ENCODE peak calls at places on chromosomes 6 and 20, in eight cellular contexts. M is fibroblast of villous mesenchyme, O is progenitor cell of endocrine pancreas, Q is OCI-LY7, A is HFFc6, F is GM13977, V is HCT116, B is activated B cell treated with CpG ODN at 0.5 μM for 24 hours. T is an unnamed sample.

GRCh38 chr6:84791233-84791632 is 26.8 kb upstream of the TBX18 start:
- DNase-seq in V (no peak), F (no peak), O (no peak), Q (no peak), B (no peak), A (no peak), M (peak), T (peak)

GRCh38 chr20:39424923-39425678 is 463.0 kb downstream of the DHX35 start:
- DNase-seq in B (no peak), F (no peak), O (no peak), V (no peak), A (no peak), Q (no peak), M (no peak), T (no peak)

GRCh38 chr20:64188682-64189529 is 24.7 kb downstream of the MYT1 start:
- DNase-seq in F (no peak), M (peak), O (peak), A (peak), Q (no peak), V (peak), B (no peak), T (peak)

GRCh38 chr20:46557231-46557956 is 6.9 kb upstream of the OCSTAMP start:
- DNase-seq in Q (no peak), V (no peak), M (peak), B (no peak), O (no peak), A (peak), F (no peak), T (peak)

GRCh38 chr6:163367388-163368183 is 46.9 kb upstream of the QKI start:
- DNase-seq in B (no peak), O (no peak), A (no peak), F (no peak), Q (no peak), V (no peak), M (no peak), T (no peak)

GRCh38 chr20:46093531-46093930 is 3.8 kb upstream of the NCOA5 start:
- DNase-seq in O (no peak), A (no peak), V (no peak), F (no peak), M (no peak), B (no peak), Q (no peak), T (no peak)

GRCh38 chr6:167079853-167080297 is 43.0 kb upstream of the CCR6 start:
- DNase-seq in F (peak), M (no peak), A (no peak), O (no peak), Q (peak), V (no peak), B (peak), T (no peak)

GRCh38 chr6:42423244-42423643 is 28.5 kb downstream of the TRERF1 start:
- DNase-seq in A (no peak), V (no peak), Q (no peak), F (peak), M (no peak), O (no peak), B (no peak), T (no peak)

GRCh38 chr6:113762611-113763010 is 94.5 kb upstream of the MARCKS start:
- DNase-seq in F (no peak), B (no peak), A (no peak), O (no peak), M (no peak), Q (no peak), V (no peak), T (no peak)

GRCh38 chr6:143536461-143536865 is 24.9 kb upstream of the FUCA2 start:
- DNase-seq in V (no peak), B (peak), Q (peak), A (peak), M (peak), F (no peak), O (peak), T (peak)

GRCh38 chr6:23365732-23366131 is 760.3 kb upstream of the NRSN1 start:
- DNase-seq in Q (no peak), V (no peak), M (no peak), B (no peak), A (no peak), F (no peak), O (no peak), T (no peak)

GRCh38 chr6:108203189-108204119 is 37.6 kb downstream of the NR2E1 start:
- DNase-seq in A (no peak), V (no peak), O (no peak), Q (no peak), M (no peak), F (peak), B (no peak), T (no peak)

GRCh38 chr20:3706774-3707507 is 5.5 kb downstream of the SIGLEC1 start:
- DNase-seq in Q (no peak), B (no peak), F (no peak), O (no peak), A (peak), M (no peak), V (no peak), T (peak)

GRCh38 chr6:73028124-73028766 is 197.1 kb downstream of the KHDC1L start:
- DNase-seq in A (no peak), M (no peak), O (no peak), F (no peak), Q (no peak), V (no peak), B (no peak), T (no peak)

GRCh38 chr6:53494076-53494475 is 50.8 kb downstream of the GCLC start:
- DNase-seq in V (no peak), Q (no peak), A (no peak), O (no peak), M (no peak), B (no peak), F (no peak), T (no peak)

GRCh38 chr6:3259491-3259958 is 778 bp downstream of the PSMG4 start:
- DNase-seq in A (peak), F (peak), M (peak), Q (peak), O (no peak), V (no peak), B (no peak), T (peak)

GRCh38 chr6:121600389-121601233 is 165.2 kb downstream of the GJA1 start:
- DNase-seq in A (no peak), V (no peak), M (peak), F (no peak), B (no peak), Q (no peak), O (no peak), T (no peak)

GRCh38 chr6:85372188-85372914 is 77.5 kb upstream of the NT5E start:
- DNase-seq in B (no peak), F (no peak), V (no peak), Q (no peak), O (no peak), A (no peak), M (no peak), T (no peak)

GRCh38 chr6:157981132-157981394 is 600 bp upstream of the SYNJ2 start:
- DNase-seq in Q (no peak), B (no peak), O (no peak), A (no peak), F (no peak), V (no peak), M (no peak), T (no peak)

GRCh38 chr20:46206025-46206424 is 87.9 kb downstream of the CD40 start:
- DNase-seq in Q (no peak), A (peak), M (peak), O (no peak), B (no peak), F (peak), V (no peak), T (peak)

GRCh38 chr6:151001387-151002063 is 136.0 kb downstream of the MTHFD1L start:
- DNase-seq in V (no peak), F (peak), Q (no peak), O (no peak), B (no peak), M (no peak), A (no peak), T (no peak)

GRCh38 chr6:24537771-24538385 is 43.1 kb downstream of the ALDH5A1 start:
- DNase-seq in F (no peak), B (no peak), V (no peak), M (no peak), Q (no peak), O (no peak), A (peak), T (no peak)

GRCh38 chr20:7571521-7572065 is 368.7 kb downstream of the HAO1 start:
- DNase-seq in Q (no peak), A (no peak), M (peak), B (no peak), O (no peak), V (no peak), F (no peak), T (no peak)

GRCh38 chr6:158869010-158869603 is 49.9 kb upstream of the EZR start:
- DNase-seq in A (no peak), F (no peak), V (peak), M (no peak), Q (peak), B (no peak), O (no peak), T (no peak)

GRCh38 chr6:148868314-148868713 is 121.5 kb downstream of the UST start:
- DNase-seq in B (no peak), M (peak), F (no peak), A (peak), O (no peak), V (no peak), Q (no peak), T (peak)

GRCh38 chr6:3523288-3523670 is 66.4 kb upstream of the SLC22A23 start:
- DNase-seq in F (no peak), V (no peak), A (no peak), M (no peak), O (no peak), B (no peak), Q (no peak), T (peak)

GRCh38 chr6:36984581-36985383 is 1.2 kb downstream of the MTCH1 start:
- DNase-seq in B (no peak), Q (no peak), F (peak), V (peak), A (peak), M (peak), O (no peak), T (no peak)

GRCh38 chr6:9224539-9224938 is 789.2 kb upstream of the SLC35B3 start:
- DNase-seq in M (no peak), A (peak), O (no peak), F (no peak), Q (no peak), B (no peak), V (no peak), T (peak)

GRCh38 chr6:137894779-137895385 is 27.8 kb downstream of the TNFAIP3 start:
- DNase-seq in B (no peak), Q (no peak), O (no peak), V (no peak), A (peak), F (no peak), M (no peak), T (no peak)

GRCh38 chr20:1417273-1417672 is 24.4 kb upstream of the FKBP1A start:
- DNase-seq in O (no peak), M (peak), V (peak), A (peak), Q (no peak), B (no peak), F (no peak), T (peak)

GRCh38 chr20:35991142-35991771 is 22.9 kb downstream of the CNBD2 start:
- DNase-seq in O (no peak), F (no peak), M (peak), B (no peak), Q (peak), A (peak), V (peak), T (peak)

GRCh38 chr6:130920969-130921368 is 93.8 kb downstream of the SMLR1 start:
- DNase-seq in B (no peak), M (no peak), F (no peak), Q (no peak), A (no peak), O (no peak), V (no peak), T (no peak)

DNA sequence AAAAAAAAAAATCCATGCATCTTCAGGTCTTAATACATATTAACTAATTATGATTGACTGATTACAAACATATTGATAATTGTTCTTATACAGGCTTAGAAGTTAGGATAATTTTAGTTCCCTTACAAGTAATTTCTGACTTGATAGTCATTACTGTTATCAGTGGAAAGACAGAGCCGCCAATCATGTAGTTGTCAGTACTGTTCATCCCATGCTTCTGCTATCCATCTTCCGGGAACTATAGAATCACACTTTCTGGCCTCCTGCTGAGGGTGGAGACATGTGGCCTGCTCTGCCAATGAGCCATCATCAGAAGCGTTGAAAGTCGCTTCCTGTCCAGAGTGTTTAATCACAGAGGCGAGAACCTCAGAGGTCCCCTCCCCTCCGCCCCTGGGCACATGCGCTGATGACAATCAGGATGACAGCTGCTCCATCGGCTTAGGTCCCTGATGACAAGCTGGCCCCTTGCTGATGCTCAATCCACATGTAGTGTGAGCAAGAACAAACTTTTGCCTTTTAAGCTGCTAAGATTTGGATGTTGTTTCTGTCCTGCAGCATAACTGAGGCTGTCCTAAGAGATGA is 3.0 kb downstream of the DDO start:
- DNase-seq in M (no peak), A (no peak), O (no peak), F (no peak), Q (no peak), V (no peak), B (no peak), T (no peak)
- TF ChIP-seq CTCF in M (no peak), A (no peak), O (no peak), F (no peak), Q (no peak), V (no peak), B (no peak), T (no peak)

DNA sequence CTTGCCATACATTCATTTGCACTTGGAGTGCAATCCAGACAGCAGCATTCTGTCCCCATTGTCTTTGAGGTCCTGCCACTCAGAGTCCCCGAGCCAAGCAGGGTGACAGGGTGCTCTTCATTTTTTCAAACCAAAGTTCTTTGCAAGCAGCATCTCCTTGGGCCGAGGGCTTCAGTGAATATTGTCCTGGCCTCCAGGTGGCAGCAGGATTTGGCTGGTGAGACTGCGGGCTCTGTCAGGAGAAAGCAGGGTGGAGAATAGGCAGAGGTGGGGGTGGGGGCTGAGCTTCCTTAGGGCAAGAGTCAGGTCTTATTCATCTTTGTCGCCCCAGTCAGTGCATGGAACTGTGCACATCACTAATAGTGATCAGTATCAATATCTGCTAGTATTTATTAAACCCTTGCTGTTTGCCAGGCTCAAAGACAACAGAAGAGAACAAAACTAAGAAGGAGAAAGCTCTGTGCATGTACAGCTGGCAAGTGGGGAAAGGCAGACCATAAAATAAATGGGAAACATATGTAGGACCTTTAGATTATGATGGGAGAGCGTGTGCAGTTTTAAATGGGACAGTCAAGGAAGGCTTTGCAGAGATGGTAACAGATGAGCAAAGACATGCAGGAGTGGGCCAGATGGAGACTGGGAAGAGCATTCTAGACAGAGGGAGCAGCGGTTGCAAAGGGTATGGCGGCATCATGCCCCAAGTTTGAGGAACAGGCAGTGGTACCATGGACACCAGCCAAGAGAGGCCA is 260.2 kb downstream of the NRN1 start:
- DNase-seq in Q (no peak), B (no peak), M (no peak), F (no peak), V (no peak), A (no peak), O (no peak), T (no peak)
- TF ChIP-seq CTCF in Q (peak), B (no peak), M (peak), F (peak), V (peak), A (peak), O (peak), T (no peak)

GRCh38 chr6:21808045-21808470 is 214.5 kb downstream of the SOX4 start:
- DNase-seq in O (no peak), A (peak), M (peak), Q (no peak), B (no peak), V (no peak), F (no peak), T (peak)
- TF ChIP-seq CTCF in O (no peak), A (no peak), M (no peak), Q (no peak), B (no peak), V (no peak), F (no peak), T (no peak)

GRCh38 chr6:33384581-33385020 is 7.0 kb upstream of the KIFC1 start:
- DNase-seq in A (peak), F (no peak), Q (no peak), V (peak), B (no peak), M (peak), O (no peak), T (peak)
- TF ChIP-seq CTCF in A (peak), F (no peak), Q (peak), V (peak), B (no peak), M (peak), O (peak), T (peak)

DNA sequence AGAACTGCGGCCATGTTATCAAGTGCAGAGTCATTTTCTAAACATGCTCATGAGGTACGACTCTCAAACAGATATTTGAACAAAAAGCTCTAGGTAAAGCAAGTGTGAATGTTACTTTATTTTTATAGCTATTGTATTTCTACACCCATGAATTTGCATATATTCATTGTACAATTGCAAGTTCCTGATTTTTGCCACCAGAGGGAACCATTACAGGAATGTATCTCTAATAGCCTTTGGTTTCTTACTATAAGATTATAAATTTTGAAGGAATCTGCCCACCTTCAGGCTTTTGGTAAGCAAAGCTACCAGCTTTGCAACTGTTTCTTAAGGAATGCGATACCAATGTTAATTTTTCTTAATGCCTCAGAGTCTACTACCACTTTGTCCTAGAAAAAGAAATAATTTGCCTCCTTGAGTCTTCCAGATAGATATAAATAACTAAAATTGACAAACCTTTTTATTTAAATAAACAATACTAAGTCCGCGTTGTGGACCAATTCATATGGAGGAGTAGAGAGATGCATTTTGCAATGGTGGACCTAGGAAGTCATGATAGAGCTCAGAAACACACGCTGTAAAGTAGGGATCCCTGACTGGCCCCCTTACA is 125.4 kb upstream of the SAMD5 start:
- DNase-seq in O (no peak), M (peak), A (peak), V (peak), B (no peak), F (no peak), Q (peak), T (peak)
- TF ChIP-seq CTCF in O (peak), M (peak), A (peak), V (peak), B (no peak), F (no peak), Q (peak), T (peak)

GRCh38 chr6:14711056-14711703 is 534.7 kb upstream of the JARID2 start:
- DNase-seq in F (peak), B (no peak), V (no peak), Q (peak), M (peak), O (no peak), A (peak), T (peak)
- TF ChIP-seq CTCF in F (peak), B (no peak), V (peak), Q (peak), M (peak), O (peak), A (peak), T (peak)